ENCODE peak calls at places on chromosomes 12 and 14, in seven cellular contexts. Q, B, P, N, M, E and F are unnamed samples.

GRCh38 chr12:132477703-132478432 is 12.1 kb upstream of the FBRSL1 start:
- DNase-seq in Q (no peak), B (no peak), P (peak), N (no peak), M (no peak), E (no peak), F (no peak)

GRCh38 chr14:23294734-23295561 is 7.7 kb downstream of the PPP1R3E start:
- DNase-seq in Q (peak), B (peak), P (peak), N (peak), M (peak), E (peak), F (peak)

GRCh38 chr12:17588968-17589367 is 501.0 kb downstream of the RERGL start:
- DNase-seq in Q (peak), B (peak), P (peak), N (peak), M (peak), E (no peak), F (peak)

GRCh38 chr12:6500466-6500865 is 6.6 kb downstream of the NCAPD2 start:
- DNase-seq in Q (no peak), B (no peak), P (no peak), N (no peak), M (no peak), E (no peak), F (no peak)

GRCh38 chr14:99033951-99034350 is 238.0 kb downstream of the BCL11B start:
- DNase-seq in Q (no peak), B (no peak), P (no peak), N (no peak), M (no peak), E (no peak), F (no peak)

GRCh38 chr14:96191355-96191754 is 13.3 kb upstream of the BDKRB2 start:
- DNase-seq in Q (no peak), B (no peak), P (no peak), N (no peak), M (no peak), E (peak), F (no peak)

GRCh38 chr12:5318874-5319273 is 113.0 kb upstream of the NTF3 start:
- DNase-seq in Q (no peak), B (no peak), P (peak), N (peak), M (no peak), E (peak), F (no peak)

GRCh38 chr12:23528316-23528715 is 421.2 kb downstream of the SOX5 start:
- DNase-seq in Q (no peak), B (no peak), P (no peak), N (no peak), M (no peak), E (no peak), F (no peak)

GRCh38 chr14:90831821-90832220 is 15.6 kb upstream of the TTC7B start:
- DNase-seq in Q (no peak), B (no peak), P (no peak), N (no peak), M (no peak), E (no peak), F (no peak)

DNA sequence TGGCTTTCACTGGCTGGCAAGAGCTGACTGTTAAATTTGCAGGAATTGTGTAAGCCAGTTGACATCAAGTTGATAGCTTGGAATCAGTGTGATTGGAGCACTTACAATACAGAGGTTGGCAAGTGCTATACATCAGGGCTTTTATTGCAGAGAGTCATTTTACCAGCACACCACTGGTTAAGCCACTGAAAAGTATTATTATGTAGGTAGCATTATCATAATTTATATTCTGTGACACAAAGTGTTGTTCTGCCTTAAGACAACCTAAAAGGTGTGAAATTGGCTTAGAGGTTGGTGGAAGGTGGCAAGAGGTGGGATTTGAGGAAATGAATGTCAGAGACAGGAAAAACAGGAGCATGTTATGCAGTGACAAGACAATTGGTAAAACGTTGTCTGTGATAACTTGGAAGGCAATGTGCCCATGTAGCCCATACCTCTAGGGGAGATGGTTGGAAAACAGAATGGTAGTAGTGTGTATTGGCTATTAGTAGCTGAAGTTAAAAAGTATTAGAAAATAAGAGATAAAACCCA is 172.9 kb upstream of the PRICKLE1 start:
- DNase-seq in Q (no peak), B (no peak), P (no peak), N (no peak), M (no peak), E (no peak), F (no peak)
- H3K27ac ChIP-seq in Q (no peak), B (no peak), P (no peak), N (no peak), M (no peak), E (no peak), F (no peak)

GRCh38 chr12:110561471-110562201 is 21.5 kb downstream of the PPTC7 start:
- DNase-seq in Q (no peak), B (no peak), P (peak), N (no peak), M (peak), E (no peak), F (no peak)
- H3K4me2 ChIP-seq in Q (no peak), B (no peak), P (peak), N (no peak), M (peak), E (no peak), F (peak)

GRCh38 chr12:92468358-92469020 is 234.3 kb upstream of the PLEKHG7 start:
- DNase-seq in Q (no peak), B (no peak), P (no peak), N (no peak), M (no peak), E (no peak), F (no peak)

GRCh38 chr12:92465786-92466185 is 237.0 kb upstream of the PLEKHG7 start:
- DNase-seq in Q (no peak), B (no peak), P (no peak), N (no peak), M (no peak), E (no peak), F (no peak)

GRCh38 chr12:92469837-92470236 is 233.0 kb upstream of the PLEKHG7 start:
- DNase-seq in Q (no peak), B (no peak), P (peak), N (peak), M (peak), E (peak), F (no peak)

GRCh38 chr12:92466391-92467305 is 236.1 kb upstream of the PLEKHG7 start:
- DNase-seq in Q (no peak), B (no peak), P (no peak), N (no peak), M (no peak), E (peak), F (no peak)

DNA sequence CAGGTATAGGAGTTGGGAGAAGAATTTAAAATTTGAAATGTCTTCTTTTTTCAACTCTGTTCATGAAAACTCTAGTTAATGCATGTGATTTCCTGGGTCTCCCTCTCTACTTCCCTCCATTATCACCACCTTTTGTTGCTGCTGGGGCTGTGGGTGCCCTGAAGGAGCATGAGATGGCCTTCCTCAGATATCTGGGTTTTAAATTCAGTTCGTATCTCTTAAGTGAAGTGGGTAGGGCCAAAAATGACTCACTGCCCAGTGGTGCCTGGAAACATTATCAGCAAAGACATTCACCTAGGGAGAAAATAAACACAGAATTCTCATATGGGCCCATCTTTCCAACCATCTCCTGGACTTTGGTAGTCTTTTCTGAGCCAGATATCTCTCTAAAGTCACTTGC is 234.9 kb upstream of the PLEKHG7 start:
- DNase-seq in Q (no peak), B (peak), P (no peak), N (peak), M (peak), E (peak), F (no peak)
- H3K27ac ChIP-seq in Q (no peak), B (no peak), P (no peak), N (no peak), M (peak), E (no peak), F (no peak)

GRCh38 chr12:114696443-114697245 is 12.7 kb upstream of the TBX3 start:
- DNase-seq in Q (no peak), B (no peak), P (no peak), N (no peak), M (no peak), E (no peak), F (no peak)

GRCh38 chr12:114697741-114698565 is 14.0 kb upstream of the TBX3 start:
- DNase-seq in Q (no peak), B (no peak), P (peak), N (no peak), M (no peak), E (no peak), F (no peak)

GRCh38 chr12:114697246-114697716 is 13.3 kb upstream of the TBX3 start:
- DNase-seq in Q (no peak), B (no peak), P (no peak), N (no peak), M (no peak), E (no peak), F (no peak)

GRCh38 chr12:114700392-114701103 is 16.6 kb upstream of the TBX3 start:
- DNase-seq in Q (no peak), B (no peak), P (no peak), N (no peak), M (no peak), E (no peak), F (no peak)

DNA sequence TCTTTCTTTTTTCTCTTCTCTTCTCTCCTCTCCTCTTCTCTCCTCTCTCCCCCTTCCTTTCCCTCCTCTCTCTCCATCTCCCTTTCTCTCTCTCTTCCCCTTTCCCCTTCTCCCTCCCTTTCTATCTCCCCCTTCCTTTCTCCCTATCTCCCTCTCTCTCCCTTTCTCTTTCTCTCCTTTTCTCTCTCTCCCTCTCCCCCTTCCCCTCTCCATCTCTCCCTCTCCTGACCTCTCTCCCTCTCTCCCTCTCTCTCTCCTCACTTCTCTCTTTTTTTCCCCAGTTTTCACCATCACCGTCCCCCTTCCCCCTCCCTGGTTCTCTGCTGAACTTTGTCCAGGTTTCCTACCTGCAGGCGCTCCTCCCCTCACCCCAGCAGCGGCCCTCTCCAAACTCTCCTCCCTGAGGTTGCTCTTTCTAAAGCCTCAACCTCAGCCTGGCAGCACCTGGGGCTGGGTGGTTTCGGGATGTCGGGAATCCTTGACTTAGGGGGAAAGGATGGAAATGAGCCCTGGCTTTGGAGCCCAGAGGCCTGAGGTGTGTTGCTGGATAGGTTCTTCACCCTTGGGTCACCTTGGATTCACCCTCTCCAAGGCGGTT is 14.7 kb upstream of the TBX3 start:
- DNase-seq in Q (no peak), B (no peak), P (no peak), N (no peak), M (no peak), E (no peak), F (no peak)
- H3K4me2 ChIP-seq in Q (no peak), B (peak), P (peak), N (no peak), M (no peak), E (peak), F (no peak)

GRCh38 chr14:75837151-75837787 is 144.5 kb downstream of the TGFB3 start:
- DNase-seq in Q (no peak), B (no peak), P (peak), N (peak), M (no peak), E (no peak), F (no peak)
- H3K27ac ChIP-seq in Q (no peak), B (no peak), P (no peak), N (no peak), M (no peak), E (no peak), F (no peak)

GRCh38 chr12:12798480-12798879 is 13.0 kb downstream of the APOLD1 start:
- DNase-seq in Q (no peak), B (no peak), P (no peak), N (no peak), M (no peak), E (no peak), F (no peak)

GRCh38 chr12:12796928-12797788 is 11.7 kb downstream of the APOLD1 start:
- DNase-seq in Q (no peak), B (no peak), P (no peak), N (no peak), M (no peak), E (no peak), F (no peak)

GRCh38 chr12:12796171-12796570 is 10.7 kb downstream of the APOLD1 start:
- DNase-seq in Q (no peak), B (no peak), P (no peak), N (no peak), M (no peak), E (no peak), F (no peak)

GRCh38 chr12:12799163-12799920 is 13.8 kb upstream of the DDX47 start:
- DNase-seq in Q (no peak), B (no peak), P (no peak), N (no peak), M (no peak), E (no peak), F (no peak)

DNA sequence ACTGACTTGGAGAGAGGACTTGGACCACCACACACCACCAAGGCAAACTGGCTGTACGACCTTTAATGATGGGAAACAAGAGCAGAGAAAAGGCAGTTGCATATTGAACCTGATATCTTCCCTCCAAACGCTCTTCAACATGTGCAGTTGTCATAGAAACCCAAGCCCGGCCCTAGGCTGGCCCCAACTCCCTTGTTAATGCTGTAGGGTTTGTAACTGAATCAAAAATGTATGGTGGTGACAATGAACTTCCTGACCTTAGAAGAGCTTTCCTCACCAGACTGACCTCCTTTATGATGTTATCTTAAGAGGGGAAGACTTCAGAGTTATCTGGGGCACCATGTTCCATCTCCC is 12.3 kb downstream of the APOLD1 start:
- DNase-seq in Q (no peak), B (no peak), P (no peak), N (no peak), M (no peak), E (no peak), F (no peak)
- H3K4me2 ChIP-seq in Q (no peak), B (no peak), P (no peak), N (no peak), M (no peak), E (no peak), F (no peak)

GRCh38 chr14:68592948-68593347 is 199.9 kb downstream of the ZFP36L1 start:
- DNase-seq in Q (no peak), B (no peak), P (no peak), N (no peak), M (no peak), E (no peak), F (no peak)

GRCh38 chr14:68594737-68595380 is 198.0 kb downstream of the ZFP36L1 start:
- DNase-seq in Q (no peak), B (no peak), P (no peak), N (no peak), M (no peak), E (no peak), F (no peak)

GRCh38 chr14:68591786-68592185 is 201.1 kb downstream of the ZFP36L1 start:
- DNase-seq in Q (no peak), B (no peak), P (no peak), N (no peak), M (no peak), E (no peak), F (no peak)

GRCh38 chr14:68596211-68596610 is 196.7 kb downstream of the ZFP36L1 start:
- DNase-seq in Q (no peak), B (no peak), P (no peak), N (no peak), M (no peak), E (no peak), F (no peak)

DNA sequence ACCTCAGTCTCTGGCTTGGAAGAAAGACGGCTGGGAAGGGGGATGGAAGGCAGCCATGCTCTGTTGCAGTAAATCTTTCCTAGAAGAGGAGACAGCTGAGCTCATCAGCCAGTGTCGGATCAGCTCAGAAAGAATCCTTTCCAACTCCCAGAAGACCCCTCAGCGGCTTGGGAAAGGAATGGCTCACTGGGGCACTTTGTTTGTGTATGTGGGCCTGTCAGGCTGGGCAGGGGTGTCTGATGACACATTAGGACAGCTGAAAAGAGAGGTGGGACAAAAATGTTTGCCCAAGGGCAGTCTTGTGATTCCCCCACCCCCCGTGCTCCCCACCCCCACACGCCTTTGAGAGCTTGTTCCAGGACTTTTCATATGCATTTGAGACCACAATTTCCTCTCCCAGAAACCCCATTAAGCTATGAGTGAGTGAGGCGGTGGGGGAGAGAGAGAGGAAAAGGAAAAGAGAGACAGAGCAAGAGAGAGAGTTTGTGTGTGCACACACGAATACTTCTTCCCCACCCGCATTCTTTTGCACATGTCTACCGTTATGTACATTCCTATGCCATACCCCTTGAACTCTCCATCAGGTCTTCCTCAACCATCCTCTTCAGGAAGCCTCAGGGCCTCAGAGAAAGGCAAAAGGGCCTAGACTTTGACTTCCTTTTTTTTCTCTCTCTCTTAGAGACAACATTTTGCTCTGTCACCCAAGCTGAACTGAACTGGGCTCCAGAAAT is 198.9 kb downstream of the ZFP36L1 start:
- DNase-seq in Q (no peak), B (no peak), P (no peak), N (no peak), M (peak), E (peak), F (no peak)
- H3K27ac ChIP-seq in Q (no peak), B (no peak), P (no peak), N (no peak), M (peak), E (peak), F (no peak)